ENCODE peak calls at places on chromosomes 12 and 14, in nine cellular contexts. T is stimulated activated CD4-positive, alpha-beta T cell treated with anti-CD3 and anti-CD28 coated beads, Interleukin-1b, Interleukin-23, amount 100 ng/mL, for 1 hour; C is stimulated activated CD8-positive, alpha-beta memory T cell treated with anti-CD3 and anti-CD28 coated beads, Interleukin-12 subunit alpha, Interleukin-12 subunit beta, amount 100 ng/mL, for 1 hour; M is heart left ventricle; P is GM03348; B is choroid plexus epithelial cell; G is aorta; Q is non-pigmented ciliary epithelial cell; J is NCI-H774. R is an unnamed sample.
A peak's percentile ranks its signal among the peaks of the same experiment; 100 is the strongest.

GRCh38 chr14:81222694-81223093 is 1.9 kb upstream of the GTF2A1 start:
- DNase-seq in J (no peak), P (no peak), Q (no peak), B (no peak), G (no peak), M (no peak), T (no peak), C (no peak), R (no peak)

GRCh38 chr12:54182086-54182485 is 6.7 kb downstream of the SMUG1 start:
- DNase-seq in P (no peak), M (no peak), Q (no peak), G (no peak), J (no peak), B (no peak), T (no peak), C (no peak), R (no peak)

GRCh38 chr12:112980491-112981158 is 2.3 kb downstream of the OAS2 start:
- DNase-seq in J (no peak), T (no peak), M (no peak), P (no peak), Q (no peak), G (no peak), C (no peak), B (no peak), R (no peak)

GRCh38 chr12:131458048-131458374 is 252.9 kb upstream of the SFSWAP start:
- DNase-seq in T (no peak), B (no peak), G (no peak), Q (no peak), M (no peak), P (no peak), C (no peak), J (no peak), R (no peak)

GRCh38 chr14:79809849-79810612 is 401.3 kb downstream of the DIO2 start:
- DNase-seq in Q (no peak), G (no peak), B (peak; percentile 73), J (no peak), M (no peak), C (no peak), T (no peak), P (peak; percentile 6), R (no peak)

GRCh38 chr14:94494085-94494484 is 15.2 kb downstream of the SERPINA12 start:
- DNase-seq in B (no peak), M (no peak), C (no peak), J (no peak), T (no peak), G (no peak), P (no peak), Q (no peak), R (no peak)

GRCh38 chr14:53032161-53032803 is 81.4 kb upstream of the FERMT2 start:
- DNase-seq in P (peak; percentile 64), T (no peak), J (no peak), M (no peak), G (no peak), Q (peak; percentile 75), C (no peak), B (peak; percentile 83), R (no peak)

GRCh38 chr12:113844495-113845175 is 121.5 kb downstream of the RBM19 start:
- DNase-seq in Q (no peak), M (no peak), B (peak; percentile 40), G (no peak), C (no peak), J (no peak), P (no peak), T (no peak), R (no peak)

GRCh38 chr12:57519758-57520007 is 631 bp downstream of the DDIT3 start:
- DNase-seq in Q (no peak), G (no peak), T (no peak), J (no peak), M (no peak), P (no peak), B (no peak), C (no peak), R (peak; percentile 47)

GRCh38 chr12:75658826-75659823 is 147.7 kb upstream of the KRR1 start:
- DNase-seq in G (no peak), C (no peak), M (no peak), P (peak; percentile 43), Q (peak; percentile 69), J (no peak), T (no peak), B (peak; percentile 81), R (no peak)

GRCh38 chr12:34607520-34608195 is 585.4 kb downstream of the ALG10 start:
- DNase-seq in C (no peak), P (peak; percentile 1), J (no peak), M (no peak), G (no peak), T (no peak), B (no peak), Q (no peak), R (peak; percentile 1)

GRCh38 chr12:1445807-1446206 is 148.6 kb downstream of the FBXL14 start:
- DNase-seq in G (no peak), T (no peak), M (no peak), J (no peak), Q (no peak), C (no peak), P (no peak), B (no peak), R (no peak)

GRCh38 chr12:27802936-27803335 is 22.9 kb upstream of the MANSC4 start:
- DNase-seq in P (no peak), T (no peak), B (no peak), J (no peak), C (no peak), Q (no peak), G (no peak), M (no peak), R (no peak)

GRCh38 chr14:103994535-103995184 is 52.3 kb upstream of the RD3L start:
- DNase-seq in T (no peak), M (no peak), G (no peak), J (no peak), P (no peak), B (no peak), Q (no peak), C (no peak), R (no peak)

GRCh38 chr14:21044106-21044618 is 2.0 kb downstream of the RNASE7 start:
- DNase-seq in T (no peak), B (no peak), Q (no peak), C (no peak), G (no peak), J (no peak), M (peak; percentile 54), P (no peak), R (no peak)

GRCh38 chr14:73457935-73458218 is 469 bp downstream of the NUMB start:
- DNase-seq in J (no peak), C (no peak), T (no peak), G (peak; percentile 81), M (peak; percentile 47), B (no peak), P (peak; percentile 59), Q (no peak), R (no peak)

GRCh38 chr14:91127411-91127810 is 13.5 kb downstream of the DGLUCY start:
- DNase-seq in M (peak; percentile 81), J (no peak), B (no peak), C (no peak), P (no peak), G (no peak), T (no peak), Q (no peak), R (no peak)

GRCh38 chr14:65496178-65496993 is 83.9 kb downstream of the FUT8 start:
- DNase-seq in Q (no peak), T (no peak), J (no peak), B (peak; percentile 36), M (no peak), C (no peak), P (no peak), G (no peak), R (no peak)

GRCh38 chr14:95597784-95598204 is 62.9 kb downstream of the GLRX5 start:
- DNase-seq in C (no peak), J (peak; percentile 50), P (peak; percentile 39), T (no peak), G (no peak), B (peak; percentile 19), M (peak; percentile 31), Q (no peak), R (no peak)

GRCh38 chr14:90808759-90809529 is 7.3 kb downstream of the TTC7B start:
- DNase-seq in C (no peak), T (no peak), Q (no peak), J (no peak), G (no peak), P (no peak), M (no peak), B (no peak), R (no peak)

GRCh38 chr12:50314629-50315312 is 31.5 kb upstream of the LIMA1 start:
- DNase-seq in P (peak; percentile 77), J (peak; percentile 11), T (no peak), G (no peak), B (peak; percentile 83), M (no peak), Q (peak; percentile 35), C (no peak), R (no peak)

GRCh38 chr14:91580886-91581615 is 70.9 kb upstream of the PPP4R3A start:
- DNase-seq in M (no peak), P (no peak), B (no peak), J (no peak), T (no peak), Q (no peak), G (no peak), C (no peak), R (no peak)

GRCh38 chr14:61322799-61323290 is 1.5 kb downstream of the PRKCH start:
- DNase-seq in P (no peak), T (no peak), G (no peak), M (no peak), B (peak; percentile 27), J (no peak), C (no peak), Q (no peak), R (peak; percentile 64)

GRCh38 chr12:54338682-54339296 is 13.9 kb downstream of the COPZ1 start:
- DNase-seq in T (no peak), G (no peak), J (no peak), P (peak; percentile 20), Q (no peak), C (no peak), M (no peak), B (peak; percentile 74), R (no peak)

GRCh38 chr12:126862500-126862899 is 1404.5 kb upstream of the TMEM132C start:
- DNase-seq in Q (no peak), J (no peak), B (no peak), T (no peak), P (no peak), C (no peak), M (no peak), G (no peak), R (no peak)

GRCh38 chr12:76830456-76830855 is 48.4 kb downstream of the CSRP2 start:
- DNase-seq in M (no peak), T (no peak), J (no peak), G (no peak), P (peak; percentile 39), Q (no peak), C (no peak), B (peak; percentile 16), R (no peak)

GRCh38 chr12:13152281-13152680 is 44.2 kb upstream of the EMP1 start:
- DNase-seq in P (peak; percentile 80), J (no peak), M (peak; percentile 64), Q (no peak), C (no peak), B (no peak), T (no peak), G (no peak), R (no peak)

GRCh38 chr14:31745741-31746140 is 184.5 kb downstream of the NUBPL start:
- DNase-seq in P (no peak), C (no peak), M (no peak), T (no peak), Q (no peak), J (no peak), G (no peak), B (no peak), R (no peak)

GRCh38 chr12:49987620-49988303 is 15.0 kb downstream of the AQP6 start:
- DNase-seq in B (peak; percentile 20), M (no peak), T (no peak), Q (no peak), J (no peak), C (no peak), G (no peak), P (no peak), R (no peak)

GRCh38 chr12:94603434-94604068 is 46.8 kb downstream of the TMCC3 start:
- DNase-seq in B (no peak), J (no peak), G (no peak), M (no peak), Q (no peak), C (peak; percentile 23), P (peak; percentile 21), T (peak; percentile 7), R (peak; percentile 50)

R was measured in activated T-cell treated with anti-CD3 and anti-CD28 coated beads, Interleukin-2, amount 50 U/mL, for 1 hour.